ENCODE peak calls at places on chromosomes 2 and 18, in five cellular contexts. Q is BJ, T is posterior cingulate gyrus, C is brain microvascular endothelial cell, K is glutamatergic neuron. S is an unnamed sample.

GRCh38 chr2:862356-862687 is 88.3 kb upstream of the SNTG2 start:
- DNase-seq in Q (no peak), C (no peak), K (no peak), T (no peak), S (no peak)

GRCh38 chr2:10412380-10412779 is 35.7 kb downstream of the ODC1 start:
- DNase-seq in T (peak; percentile 90), Q (no peak), C (peak; percentile 36), K (peak; percentile 63), S (peak; percentile 76)

GRCh38 chr2:191701696-191702095 is 23.8 kb downstream of the NABP1 start:
- DNase-seq in Q (no peak), K (no peak), C (no peak), T (no peak), S (no peak)

GRCh38 chr18:37483221-37483971 is 82.2 kb downstream of the CELF4 start:
- DNase-seq in Q (no peak), C (peak; percentile 7), K (no peak), T (no peak), S (no peak)

GRCh38 chr2:73173781-73174180 is 28.6 kb upstream of the NOTO start:
- DNase-seq in C (no peak), Q (no peak), T (no peak), K (no peak), S (no peak)

GRCh38 chr18:45107425-45107824 is 426.7 kb downstream of the SETBP1 start:
- DNase-seq in Q (no peak), K (no peak), T (no peak), C (peak; percentile 40), S (no peak)

GRCh38 chr18:8706981-8707940 is 1.9 kb downstream of the MTCL1 start:
- DNase-seq in K (peak; percentile 72), Q (no peak), C (peak; percentile 70), T (peak; percentile 91), S (peak; percentile 77)

GRCh38 chr2:96233880-96234316 is 25.3 kb upstream of the STARD7 start:
- DNase-seq in C (no peak), K (no peak), T (no peak), Q (no peak), S (no peak)

GRCh38 chr2:116719841-116720240 is 1094.7 kb upstream of the DDX18 start:
- DNase-seq in T (no peak), C (peak; percentile 1), K (no peak), Q (no peak), S (no peak)

GRCh38 chr2:141828761-141829160 is 302.1 kb downstream of the LRP1B start:
- DNase-seq in Q (no peak), T (no peak), K (no peak), C (no peak), S (no peak)

GRCh38 chr2:194867328-194867727 is 789.7 kb upstream of the SLC39A10 start:
- DNase-seq in Q (no peak), C (no peak), T (no peak), K (no peak), S (no peak)

GRCh38 chr2:62306751-62307468 is 111.0 kb downstream of the B3GNT2 start:
- DNase-seq in K (no peak), T (no peak), Q (no peak), C (peak; percentile 34), S (no peak)

GRCh38 chr2:220665108-220665471 is 907.0 kb downstream of the EPHA4 start:
- DNase-seq in K (no peak), T (no peak), C (no peak), Q (no peak), S (no peak)

GRCh38 chr18:21452808-21453511 is 147.5 kb downstream of the ESCO1 start:
- DNase-seq in K (no peak), Q (peak; percentile 65), T (no peak), C (no peak), S (no peak)

GRCh38 chr2:152097291-152098032 is 1.4 kb downstream of the CACNB4 start:
- DNase-seq in K (no peak), Q (no peak), T (peak; percentile 59), C (no peak), S (peak; percentile 45)

GRCh38 chr2:226608393-226608955 is 191.1 kb downstream of the IRS1 start:
- DNase-seq in T (no peak), K (no peak), Q (no peak), C (no peak), S (no peak)

GRCh38 chr2:26414291-26414690 is 12.6 kb downstream of the DRC1 start:
- DNase-seq in K (no peak), Q (no peak), T (no peak), C (no peak), S (no peak)

GRCh38 chr2:9327873-9328352 is 95.4 kb downstream of the ITGB1BP1 start:
- DNase-seq in K (no peak), C (no peak), T (no peak), Q (no peak), S (no peak)

GRCh38 chr18:48866028-48866733 is 84.6 kb downstream of the SMAD7 start:
- DNase-seq in K (peak; percentile 8), Q (no peak), T (peak; percentile 97), C (no peak), S (peak; percentile 55)

GRCh38 chr2:8116661-8117060 is 565.2 kb upstream of the ID2 start:
- DNase-seq in T (no peak), Q (no peak), K (no peak), C (no peak), S (no peak)

GRCh38 chr2:154402138-154402714 is 296.3 kb upstream of the KCNJ3 start:
- DNase-seq in C (peak; percentile 0), T (no peak), Q (no peak), K (no peak), S (peak; percentile 1)

GRCh38 chr2:109527846-109528705 is 85.7 kb downstream of the SEPTIN10 start:
- DNase-seq in K (no peak), T (peak; percentile 59), C (no peak), Q (no peak), S (no peak)

GRCh38 chr2:90069290-90069894 is 1377.9 kb downstream of the RPIA start:
- DNase-seq in T (peak; percentile 81), Q (no peak), K (peak; percentile 86), C (no peak), S (peak; percentile 25)

GRCh38 chr2:15158117-15158516 is 403.0 kb downstream of the NBAS start:
- DNase-seq in T (peak; percentile 85), K (no peak), Q (no peak), C (no peak), S (no peak)

GRCh38 chr2:58435246-58435645 is 194.1 kb upstream of the FANCL start:
- DNase-seq in C (no peak), K (no peak), Q (no peak), T (no peak), S (no peak)

GRCh38 chr2:217948897-217949296 is 53.9 kb downstream of the TNS1 start:
- DNase-seq in K (peak; percentile 4), Q (no peak), T (no peak), C (no peak), S (no peak)

GRCh38 chr2:174145827-174146226 is 102.5 kb downstream of the OLA1 start:
- DNase-seq in T (no peak), K (no peak), Q (no peak), C (peak; percentile 1), S (peak; percentile 4)

GRCh38 chr18:12747530-12748315 is 44.9 kb downstream of the PSMG2 start:
- DNase-seq in Q (no peak), T (no peak), C (no peak), K (no peak), S (no peak)

GRCh38 chr2:169734172-169734847 is 678 bp downstream of the KLHL23 start:
- DNase-seq in C (no peak), Q (no peak), T (peak; percentile 85), K (peak; percentile 70), S (no peak)

GRCh38 chr2:218756599-218757377 is 25.2 kb upstream of the CYP27A1 start:
- DNase-seq in C (no peak), K (no peak), Q (no peak), T (no peak), S (no peak)

GRCh38 chr2:12915792-12916191 is 199.1 kb downstream of the TRIB2 start:
- DNase-seq in T (no peak), K (no peak), Q (no peak), C (no peak), S (no peak)

GRCh38 chr2:236848467-236848866 is 237.2 kb upstream of the COPS8 start:
- DNase-seq in K (no peak), C (no peak), Q (no peak), T (no peak), S (no peak)

GRCh38 chr2:156189143-156189542 is 143.4 kb downstream of the NR4A2 start:
- DNase-seq in Q (no peak), T (no peak), K (no peak), C (no peak), S (no peak)

GRCh38 chr2:148455791-148456190 is 188.8 kb upstream of the EPC2 start:
- DNase-seq in C (no peak), Q (no peak), K (no peak), T (no peak), S (no peak)

GRCh38 chr2:26649322-26649721 is 8.2 kb upstream of the CIB4 start:
- DNase-seq in C (no peak), T (no peak), Q (no peak), K (no peak), S (no peak)